ENCODE peak calls at places on chromosomes 12 and 14, in five cellular contexts. One of them, this sample, is unnamed. For H3K4me1 and H3K36me3, the result is how much of the 10 kb centered on the place peaks cover.

GRCh38 chr12:113891167-113891692 is 74.9 kb downstream of the RBM19 start:
- DNase-seq in GM23338: no peak
- DNase-seq in aorta: no peak
- DNase-seq in transverse colon: no peak
- DNase-seq in heart right ventricle: no peak
- DNase-seq in this sample: no peak

GRCh38 chr12:14843425-14843887 is at the start of gene ART4:
- DNase-seq in GM23338: no peak
- DNase-seq in aorta: peak
- DNase-seq in transverse colon: no peak
- DNase-seq in heart right ventricle: peak
- DNase-seq in this sample: no peak

GRCh38 chr12:103308396-103308795 is 187.4 kb downstream of the C12orf42 start:
- DNase-seq in GM23338: no peak
- DNase-seq in aorta: no peak
- DNase-seq in transverse colon: no peak
- DNase-seq in heart right ventricle: no peak
- DNase-seq in this sample: no peak

GRCh38 chr12:128337456-128338160 is 70.6 kb downstream of the TMEM132C start:
- DNase-seq in GM23338: no peak
- DNase-seq in aorta: no peak
- DNase-seq in transverse colon: no peak
- DNase-seq in heart right ventricle: no peak
- DNase-seq in this sample: no peak

GRCh38 chr12:91098942-91099341 is 12.4 kb downstream of the LUM start:
- DNase-seq in GM23338: no peak
- DNase-seq in aorta: peak
- DNase-seq in transverse colon: no peak
- DNase-seq in heart right ventricle: no peak
- DNase-seq in this sample: no peak

GRCh38 chr14:67359319-67359774 is 257 bp downstream of the ATP6V1D start:
- DNase-seq in GM23338: peak
- DNase-seq in aorta: no peak
- DNase-seq in transverse colon: peak
- DNase-seq in heart right ventricle: peak
- DNase-seq in this sample: no peak

GRCh38 chr12:16330554-16330953 is 16.9 kb upstream of the MGST1 start:
- DNase-seq in GM23338: no peak
- DNase-seq in aorta: no peak
- DNase-seq in transverse colon: no peak
- DNase-seq in heart right ventricle: no peak
- DNase-seq in this sample: no peak

GRCh38 chr12:76060111-76060510 is 24.4 kb downstream of the NAP1L1 start:
- DNase-seq in GM23338: no peak
- DNase-seq in aorta: no peak
- DNase-seq in transverse colon: no peak
- DNase-seq in heart right ventricle: no peak
- DNase-seq in this sample: no peak

GRCh38 chr14:54746019-54746418 is 156.6 kb downstream of the GCH1 start:
- DNase-seq in GM23338: no peak
- DNase-seq in aorta: no peak
- DNase-seq in transverse colon: no peak
- DNase-seq in heart right ventricle: no peak
- DNase-seq in this sample: no peak

GRCh38 chr14:72124171-72124570 is 191.9 kb downstream of the RGS6 start:
- DNase-seq in GM23338: no peak
- DNase-seq in aorta: no peak
- DNase-seq in transverse colon: no peak
- DNase-seq in heart right ventricle: no peak
- DNase-seq in this sample: no peak

GRCh38 chr14:22549981-22550670 is 38.9 kb downstream of the DAD1 start:
- DNase-seq in GM23338: peak
- DNase-seq in aorta: no peak
- DNase-seq in transverse colon: no peak
- DNase-seq in heart right ventricle: no peak
- DNase-seq in this sample: peak

GRCh38 chr14:93946506-93947170 is 19.5 kb downstream of the FAM181A start:
- DNase-seq in GM23338: no peak
- DNase-seq in aorta: no peak
- DNase-seq in transverse colon: no peak
- DNase-seq in heart right ventricle: no peak
- DNase-seq in this sample: no peak

GRCh38 chr12:52522346-52523011 is 2.3 kb upstream of the KRT5 start:
- DNase-seq in GM23338: no peak
- DNase-seq in aorta: no peak
- DNase-seq in transverse colon: no peak
- DNase-seq in heart right ventricle: no peak
- DNase-seq in this sample: no peak

GRCh38 chr12:24945822-24946221 is 3.1 kb downstream of the BCAT1 start:
- DNase-seq in GM23338: no peak
- DNase-seq in aorta: no peak
- DNase-seq in transverse colon: no peak
- DNase-seq in heart right ventricle: no peak
- DNase-seq in this sample: no peak

GRCh38 chr12:46549527-46550265 is 177.1 kb upstream of the SLC38A2 start:
- DNase-seq in GM23338: no peak
- DNase-seq in aorta: no peak
- DNase-seq in transverse colon: no peak
- DNase-seq in heart right ventricle: no peak
- DNase-seq in this sample: no peak

GRCh38 chr14:105839425-105840265 is 313.3 kb downstream of the TMEM121 start:
- DNase-seq in GM23338: no peak
- DNase-seq in aorta: no peak
- DNase-seq in transverse colon: no peak
- DNase-seq in heart right ventricle: no peak
- DNase-seq in this sample: no peak

GRCh38 chr14:20706657-20707355 is 18.2 kb downstream of the ANG start:
- DNase-seq in GM23338: peak
- DNase-seq in aorta: no peak
- DNase-seq in transverse colon: no peak
- DNase-seq in heart right ventricle: no peak
- DNase-seq in this sample: no peak

GRCh38 chr14:88478931-88479330 is 75.9 kb downstream of the PTPN21 start:
- DNase-seq in GM23338: no peak
- DNase-seq in aorta: peak
- DNase-seq in transverse colon: no peak
- DNase-seq in heart right ventricle: no peak
- DNase-seq in this sample: no peak

GRCh38 chr12:100391856-100392255 is 35.0 kb downstream of the SLC17A8 start:
- DNase-seq in GM23338: no peak
- DNase-seq in aorta: no peak
- DNase-seq in transverse colon: peak
- DNase-seq in heart right ventricle: no peak
- DNase-seq in this sample: no peak

GRCh38 chr12:1612196-1612595 is 16.8 kb upstream of the WNT5B start:
- DNase-seq in GM23338: no peak
- DNase-seq in aorta: no peak
- DNase-seq in transverse colon: no peak
- DNase-seq in heart right ventricle: no peak
- DNase-seq in this sample: no peak
- H3K4me1 ChIP-seq in GM23338: under half
- H3K4me1 ChIP-seq in aorta: under half
- H3K4me1 ChIP-seq in transverse colon: under half
- H3K4me1 ChIP-seq in heart right ventricle: under half
- H3K4me1 ChIP-seq in this sample: under half

GRCh38 chr14:74905595-74906142 is 17.4 kb downstream of the RPS6KL1 start:
- DNase-seq in GM23338: peak
- DNase-seq in aorta: peak
- DNase-seq in transverse colon: peak
- DNase-seq in heart right ventricle: peak
- DNase-seq in this sample: peak
- H3K36me3 ChIP-seq in GM23338: under half
- H3K36me3 ChIP-seq in aorta: under half
- H3K36me3 ChIP-seq in transverse colon: under half
- H3K36me3 ChIP-seq in heart right ventricle: under half
- H3K36me3 ChIP-seq in this sample: under half

GRCh38 chr12:38614171-38614570 is 291.2 kb downstream of the CPNE8 start:
- DNase-seq in GM23338: peak
- DNase-seq in aorta: no peak
- DNase-seq in transverse colon: no peak
- DNase-seq in heart right ventricle: no peak
- DNase-seq in this sample: no peak
- H3K4me3 ChIP-seq in GM23338: no peak
- H3K4me3 ChIP-seq in aorta: no peak
- H3K4me3 ChIP-seq in transverse colon: no peak
- H3K4me3 ChIP-seq in heart right ventricle: no peak
- H3K4me3 ChIP-seq in this sample: no peak

GRCh38 chr14:103393078-103393477 is 7.9 kb downstream of the MARK3 start:
- DNase-seq in GM23338: no peak
- DNase-seq in aorta: no peak
- DNase-seq in transverse colon: no peak
- DNase-seq in heart right ventricle: no peak
- DNase-seq in this sample: no peak
- H3K4me1 ChIP-seq in GM23338: under half
- H3K4me1 ChIP-seq in aorta: under half
- H3K4me1 ChIP-seq in transverse colon: under half
- H3K4me1 ChIP-seq in heart right ventricle: half or more
- H3K4me1 ChIP-seq in this sample: under half

DNA sequence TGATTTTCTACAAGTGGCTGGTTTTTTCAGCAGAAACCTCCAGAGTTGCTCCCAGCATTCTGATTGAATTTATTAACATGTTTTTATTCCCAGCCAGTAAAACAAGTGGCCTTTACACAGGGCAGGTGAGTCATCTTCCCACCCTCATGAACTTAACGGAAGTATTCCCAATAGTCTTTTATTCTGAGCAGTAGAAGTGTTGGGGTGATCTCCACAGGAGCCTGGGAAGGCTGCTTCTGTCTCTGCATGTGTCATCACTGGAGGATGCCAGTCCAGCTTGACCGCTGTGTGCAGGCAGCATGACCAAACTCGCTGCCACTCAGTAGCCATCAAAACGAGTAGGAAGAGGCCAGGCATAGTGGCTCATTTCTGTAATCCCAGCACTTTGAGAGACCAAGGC is 13.4 kb upstream of the DNAH10 start:
- DNase-seq in GM23338: no peak
- DNase-seq in aorta: no peak
- DNase-seq in transverse colon: no peak
- DNase-seq in heart right ventricle: no peak
- DNase-seq in this sample: no peak
- H3K36me3 ChIP-seq in GM23338: half or more
- H3K36me3 ChIP-seq in aorta: under half
- H3K36me3 ChIP-seq in transverse colon: under half
- H3K36me3 ChIP-seq in heart right ventricle: under half
- H3K36me3 ChIP-seq in this sample: under half

This sample was measured in naive thymus-derived CD4-positive, alpha-beta T cell.